ENCODE peak calls at places on chromosome 5, in five cellular contexts. B is RCC 7860; Q is Caco-2; W is naive thymus-derived CD4-positive, alpha-beta T cell; D is glomerular endothelial cell. P is an unnamed sample.

GRCh38 chr5:160187091-160187490 is 42.2 kb upstream of the FABP6 start:
- DNase-seq in Q (no peak), W (no peak), B (no peak), D (no peak), P (no peak)

GRCh38 chr5:172350212-172351181 is 66.9 kb upstream of the UBTD2 start:
- DNase-seq in W (no peak), Q (no peak), B (no peak), D (no peak), P (no peak)

GRCh38 chr5:92909545-92909962 is 671.5 kb downstream of the NR2F1-AS1 start:
- DNase-seq in W (no peak), Q (peak), B (no peak), D (no peak), P (peak)

GRCh38 chr5:138180183-138180782 is 1.4 kb downstream of the KIF20A start:
- DNase-seq in Q (peak), B (peak), D (peak), W (peak), P (peak)

GRCh38 chr5:77925503-77925902 is 149.4 kb upstream of the TBCA start:
- DNase-seq in D (no peak), W (peak), Q (no peak), B (no peak), P (no peak)

GRCh38 chr5:145743396-145744061 is 91.6 kb downstream of the PRELID2 start:
- DNase-seq in W (no peak), Q (no peak), B (no peak), D (no peak), P (no peak)

GRCh38 chr5:142686210-142686734 is 382 bp upstream of the FGF1 start:
- DNase-seq in W (no peak), Q (no peak), D (no peak), B (no peak), P (no peak)

GRCh38 chr5:30849801-30850370 is 343.6 kb upstream of the CDH6 start:
- DNase-seq in Q (no peak), D (peak), W (no peak), B (peak), P (no peak)

GRCh38 chr5:54944364-54944763 is 41.0 kb downstream of the ESM1 start:
- DNase-seq in Q (peak), D (peak), W (peak), B (no peak), P (peak)